ENCODE peak calls at places on chromosomes 4 and X, in four cellular contexts. H, T, Q and S are unnamed samples.

GRCh38 chr4:149972407-149972806 is 105.8 kb upstream of the DCLK2 start:
- DNase-seq in Q (no peak), T (no peak), H (no peak), S (no peak)

GRCh38 chr4:78652282-78652876 is 100.8 kb downstream of the ANXA3 start:
- DNase-seq in Q (no peak), T (no peak), H (no peak), S (no peak)

GRCh38 chr4:87983996-87984395 is 8.5 kb downstream of the SPP1 start:
- DNase-seq in Q (no peak), H (no peak), T (no peak), S (no peak)

GRCh38 chrX:143854006-143854405 is 29.9 kb upstream of the UBE2NL start:
- DNase-seq in Q (no peak), T (peak; percentile 5), H (no peak), S (no peak)

GRCh38 chr4:82715731-82716617 is 82.6 kb downstream of the SCD5 start:
- DNase-seq in H (no peak), T (peak; percentile 27), Q (no peak), S (no peak)

GRCh38 chrX:136094962-136095361 is 52.4 kb upstream of the FHL1 start:
- DNase-seq in Q (no peak), T (no peak), H (no peak), S (no peak)

GRCh38 chr4:184417802-184418511 is 56.4 kb downstream of the IRF2 start:
- DNase-seq in T (peak; percentile 78), Q (peak; percentile 69), H (no peak), S (peak; percentile 54)

GRCh38 chr4:1402021-1402515 is 4.2 kb downstream of the NKX1-1 start:
- DNase-seq in T (no peak), Q (no peak), H (peak; percentile 49), S (no peak)

GRCh38 chrX:130108647-130109428 is 1.5 kb downstream of the ELF4 start:
- DNase-seq in H (peak; percentile 80), T (peak; percentile 43), Q (peak; percentile 76), S (peak; percentile 81)